ENCODE peak calls at places on chromosomes 12 and 14, in ten cellular contexts. S, Z, K, N, D, C, O, I, R and Y are unnamed samples.

GRCh38 chr14:103569436-103569835 is 6.7 kb downstream of the COA8 start:
- DNase-seq in C (no peak), O (no peak), R (no peak), I (no peak), Z (no peak), N (no peak), K (no peak), D (no peak), S (no peak), Y (no peak)

GRCh38 chr14:64610049-64610746 is 60.4 kb downstream of the PPP1R36 start:
- DNase-seq in K (no peak), N (no peak), Z (no peak), I (no peak), D (no peak), S (no peak), O (no peak), R (no peak), C (no peak), Y (no peak)

GRCh38 chr14:55715889-55716288 is 135.9 kb downstream of the KTN1 start:
- DNase-seq in I (no peak), C (peak), Z (no peak), K (no peak), D (no peak), N (no peak), R (no peak), S (peak), O (no peak), Y (no peak)

GRCh38 chr12:40697566-40698257 is 5.5 kb downstream of the CNTN1 start:
- DNase-seq in I (no peak), O (no peak), R (no peak), C (no peak), Z (no peak), D (no peak), K (peak), N (peak), S (peak), Y (no peak)

GRCh38 chr14:101128478-101129450 is 225.2 kb upstream of the RTL1 start:
- DNase-seq in R (no peak), I (peak), N (no peak), D (no peak), K (no peak), Z (no peak), C (no peak), O (no peak), S (no peak), Y (no peak)

GRCh38 chr14:38143651-38144505 is 63.8 kb upstream of the SSTR1 start:
- DNase-seq in N (no peak), S (peak), I (no peak), Z (no peak), R (no peak), D (no peak), K (no peak), O (no peak), C (peak), Y (peak)

GRCh38 chr12:104285740-104286537 is 17.6 kb upstream of the EID3 start:
- DNase-seq in C (no peak), Z (no peak), O (no peak), N (peak), S (no peak), R (peak), K (no peak), D (no peak), I (no peak), Y (no peak)

GRCh38 chr12:85733441-85733840 is 102.8 kb downstream of the RASSF9 start:
- DNase-seq in O (no peak), C (no peak), S (peak), I (no peak), Z (no peak), D (no peak), N (no peak), K (no peak), R (no peak), Y (no peak)

GRCh38 chr14:86057018-86057667 is 527.2 kb downstream of the FLRT2 start:
- DNase-seq in I (no peak), S (peak), K (peak), Z (peak), N (no peak), O (no peak), D (no peak), C (peak), R (no peak), Y (peak)

GRCh38 chr14:79629891-79630560 is 581.3 kb downstream of the DIO2 start:
- DNase-seq in N (peak), O (no peak), S (no peak), K (no peak), I (no peak), Z (no peak), C (no peak), D (no peak), R (no peak), Y (peak)

GRCh38 chr14:89249972-89250371 is 167.1 kb downstream of the FOXN3 start:
- DNase-seq in O (no peak), D (no peak), R (no peak), Z (no peak), N (no peak), S (no peak), C (no peak), I (no peak), K (no peak), Y (no peak)

GRCh38 chr14:77000340-77001235 is 27.9 kb downstream of the IRF2BPL start:
- DNase-seq in Z (no peak), C (peak), N (peak), O (no peak), S (peak), I (no peak), R (no peak), K (no peak), D (no peak), Y (peak)

GRCh38 chr12:38282886-38283285 is 33.7 kb upstream of the ALG10B start:
- DNase-seq in O (no peak), R (no peak), D (no peak), N (no peak), Z (no peak), K (no peak), S (no peak), C (peak), I (no peak), Y (no peak)

GRCh38 chr12:52086944-52087835 is 7.7 kb downstream of the SMIM41 start:
- DNase-seq in O (no peak), I (no peak), C (no peak), R (peak), D (no peak), S (no peak), K (no peak), Z (no peak), N (no peak), Y (no peak)

GRCh38 chr14:94180655-94181271 is 6.6 kb downstream of the PPP4R4 start:
- DNase-seq in S (peak), O (no peak), I (no peak), K (peak), R (no peak), C (peak), N (peak), Z (no peak), D (no peak), Y (peak)

GRCh38 chr12:129830796-129831195 is 73.0 kb downstream of the TMEM132D start:
- DNase-seq in R (no peak), C (no peak), O (no peak), K (no peak), Z (no peak), I (no peak), N (no peak), D (no peak), S (no peak), Y (no peak)

GRCh38 chr12:48693572-48693971 is 11.5 kb upstream of the KANSL2 start:
- DNase-seq in D (no peak), K (no peak), N (no peak), S (no peak), R (no peak), I (no peak), C (no peak), Z (no peak), O (no peak), Y (no peak)

GRCh38 chr12:15532364-15532977 is 210.2 kb downstream of the PTPRO start:
- DNase-seq in R (no peak), O (no peak), S (peak), I (no peak), N (peak), D (no peak), K (no peak), Z (no peak), C (peak), Y (peak)

GRCh38 chr12:82040987-82041743 is 282.0 kb upstream of the PPFIA2 start:
- DNase-seq in S (no peak), Z (no peak), R (no peak), D (no peak), I (no peak), O (no peak), N (no peak), K (no peak), C (no peak), Y (peak)

GRCh38 chr12:129193263-129193871 is 340.1 kb downstream of the GLT1D1 start:
- DNase-seq in I (no peak), K (no peak), O (no peak), Z (peak), R (no peak), D (no peak), N (peak), C (peak), S (peak), Y (no peak)

GRCh38 chr12:10385181-10385613 is 4.6 kb downstream of the KLRK1 start:
- DNase-seq in O (no peak), I (no peak), Z (no peak), S (peak), N (no peak), D (no peak), R (no peak), K (peak), C (peak), Y (no peak)

GRCh38 chr14:88380405-88380804 is 5.1 kb upstream of the SPATA7 start:
- DNase-seq in N (peak), I (no peak), D (no peak), K (peak), R (no peak), S (peak), O (no peak), C (peak), Z (no peak), Y (peak)

GRCh38 chr12:30594509-30594908 is 101.2 kb downstream of the IPO8 start:
- DNase-seq in N (no peak), I (no peak), D (no peak), Z (no peak), S (no peak), R (no peak), C (no peak), O (no peak), K (no peak), Y (no peak)

GRCh38 chr14:74459289-74459946 is 33.4 kb upstream of the SYNDIG1L start:
- DNase-seq in K (no peak), I (peak), D (peak), S (peak), R (no peak), N (peak), C (peak), Z (peak), O (no peak), Y (no peak)

GRCh38 chr12:112850343-112850742 is 56.4 kb upstream of the OAS1 start:
- DNase-seq in O (no peak), K (no peak), I (no peak), R (no peak), Z (no peak), N (peak), S (no peak), D (no peak), C (peak), Y (peak)